ENCODE peak calls at places on chromosomes 4 and X, in four cellular contexts. One of them, this sample, is unnamed.

GRCh38 chrX:68865300-68865699 is 36.5 kb downstream of the EFNB1 start:
- DNase-seq in HepG2: no peak
- DNase-seq in K562: no peak
- DNase-seq in GM12878: no peak
- DNase-seq in this sample: no peak

GRCh38 chr4:144355809-144356757 is 215.6 kb upstream of the GYPA start:
- DNase-seq in HepG2: peak; percentile 3
- DNase-seq in K562: no peak
- DNase-seq in GM12878: peak; percentile 51
- DNase-seq in this sample: peak; percentile 73

GRCh38 chr4:77927991-77928925 is 65.6 kb downstream of the MRPL1 start:
- DNase-seq in HepG2: peak; percentile 51
- DNase-seq in K562: no peak
- DNase-seq in GM12878: no peak
- DNase-seq in this sample: peak; percentile 43

GRCh38 chrX:21946925-21947641 is 6.6 kb downstream of the SMS start:
- DNase-seq in HepG2: no peak
- DNase-seq in K562: no peak
- DNase-seq in GM12878: no peak
- DNase-seq in this sample: no peak

GRCh38 chr4:184649971-184650855 is 675 bp downstream of the PRIMPOL start:
- DNase-seq in HepG2: peak; percentile 17
- DNase-seq in K562: no peak
- DNase-seq in GM12878: no peak
- DNase-seq in this sample: peak; percentile 29

GRCh38 chr4:108690738-108691137 is 40.3 kb downstream of the OSTC start:
- DNase-seq in HepG2: no peak
- DNase-seq in K562: no peak
- DNase-seq in GM12878: no peak
- DNase-seq in this sample: no peak

GRCh38 chrX:48003758-48004457 is at the start of gene ZNF182:
- DNase-seq in HepG2: peak; percentile 84
- DNase-seq in K562: peak; percentile 89
- DNase-seq in GM12878: peak; percentile 68
- DNase-seq in this sample: peak; percentile 89

GRCh38 chr4:124903995-124904722 is 191.6 kb upstream of the ANKRD50 start:
- DNase-seq in HepG2: no peak
- DNase-seq in K562: no peak
- DNase-seq in GM12878: no peak
- DNase-seq in this sample: peak; percentile 5

GRCh38 chr4:25160714-25161598 is 707 bp upstream of the SEPSECS start:
- DNase-seq in HepG2: peak; percentile 32
- DNase-seq in K562: peak; percentile 36
- DNase-seq in GM12878: no peak
- DNase-seq in this sample: no peak

GRCh38 chr4:42627887-42628646 is 28.8 kb downstream of the ATP8A1 start:
- DNase-seq in HepG2: no peak
- DNase-seq in K562: no peak
- DNase-seq in GM12878: peak; percentile 97
- DNase-seq in this sample: peak; percentile 0

GRCh38 chrX:134374910-134375309 is 85.1 kb upstream of the HPRT1 start:
- DNase-seq in HepG2: no peak
- DNase-seq in K562: no peak
- DNase-seq in GM12878: no peak
- DNase-seq in this sample: no peak

GRCh38 chr4:173074501-173074946 is 94.1 kb upstream of the GALNT7 start:
- DNase-seq in HepG2: no peak
- DNase-seq in K562: no peak
- DNase-seq in GM12878: no peak
- DNase-seq in this sample: peak; percentile 18

GRCh38 chrX:143621276-143621675 is 14.6 kb downstream of the SLITRK4 start:
- DNase-seq in HepG2: no peak
- DNase-seq in K562: no peak
- DNase-seq in GM12878: no peak
- DNase-seq in this sample: no peak

GRCh38 chr4:8863759-8864682 is 7.6 kb downstream of the HMX1 start:
- DNase-seq in HepG2: no peak
- DNase-seq in K562: no peak
- DNase-seq in GM12878: no peak
- DNase-seq in this sample: no peak

GRCh38 chrX:151977923-151978322 is 3.4 kb upstream of the GABRE start:
- DNase-seq in HepG2: no peak
- DNase-seq in K562: no peak
- DNase-seq in GM12878: no peak
- DNase-seq in this sample: no peak

GRCh38 chr4:41679991-41680390 is 68.5 kb downstream of the PHOX2B start:
- DNase-seq in HepG2: no peak
- DNase-seq in K562: no peak
- DNase-seq in GM12878: no peak
- DNase-seq in this sample: no peak

GRCh38 chr4:186144596-186145569 is 40.4 kb downstream of the FAM149A start:
- DNase-seq in HepG2: no peak
- DNase-seq in K562: no peak
- DNase-seq in GM12878: no peak
- DNase-seq in this sample: peak; percentile 26

GRCh38 chr4:95392886-95393285 is 155.9 kb downstream of the UNC5C start:
- DNase-seq in HepG2: no peak
- DNase-seq in K562: no peak
- DNase-seq in GM12878: no peak
- DNase-seq in this sample: no peak

GRCh38 chrX:135982860-135983259 is 2.4 kb upstream of the SLC9A6 start:
- DNase-seq in HepG2: no peak
- DNase-seq in K562: no peak
- DNase-seq in GM12878: no peak
- DNase-seq in this sample: no peak

GRCh38 chr4:184255361-184255760 is 37.7 kb upstream of the ENPP6 start:
- DNase-seq in HepG2: no peak
- DNase-seq in K562: no peak
- DNase-seq in GM12878: no peak
- DNase-seq in this sample: no peak

GRCh38 chrX:17584248-17584681 is 153.0 kb upstream of the SCML1 start:
- DNase-seq in HepG2: no peak
- DNase-seq in K562: no peak
- DNase-seq in GM12878: no peak
- DNase-seq in this sample: peak; percentile 21

GRCh38 chr4:22514001-22514400 is 1.9 kb downstream of the ADGRA3 start:
- DNase-seq in HepG2: peak; percentile 35
- DNase-seq in K562: no peak
- DNase-seq in GM12878: no peak
- DNase-seq in this sample: peak; percentile 5

GRCh38 chr4:7426525-7427171 is 8.1 kb downstream of the PSAPL1 start:
- DNase-seq in HepG2: no peak
- DNase-seq in K562: no peak
- DNase-seq in GM12878: no peak
- DNase-seq in this sample: no peak

GRCh38 chr4:13816472-13816871 is 188.9 kb upstream of the BOD1L1 start:
- DNase-seq in HepG2: no peak
- DNase-seq in K562: no peak
- DNase-seq in GM12878: no peak
- DNase-seq in this sample: no peak

GRCh38 chr4:159297088-159297487 is 194.2 kb downstream of the RAPGEF2 start:
- DNase-seq in HepG2: no peak
- DNase-seq in K562: no peak
- DNase-seq in GM12878: no peak
- DNase-seq in this sample: no peak

GRCh38 chrX:129984196-129984962 is 1.9 kb downstream of the BCORL1 start:
- DNase-seq in HepG2: no peak
- DNase-seq in K562: peak; percentile 75
- DNase-seq in GM12878: no peak
- DNase-seq in this sample: peak; percentile 71

GRCh38 chr4:41957634-41958033 is 22.4 kb downstream of the TMEM33 start:
- DNase-seq in HepG2: peak; percentile 27
- DNase-seq in K562: peak; percentile 53
- DNase-seq in GM12878: peak; percentile 20
- DNase-seq in this sample: peak; percentile 11

GRCh38 chr4:132001542-132001941 is 1147.6 kb upstream of the PCDH10 start:
- DNase-seq in HepG2: no peak
- DNase-seq in K562: no peak
- DNase-seq in GM12878: no peak
- DNase-seq in this sample: no peak

GRCh38 chr4:166896254-166896653 is 338.0 kb downstream of the SPOCK3 start:
- DNase-seq in HepG2: no peak
- DNase-seq in K562: no peak
- DNase-seq in GM12878: no peak
- DNase-seq in this sample: no peak

GRCh38 chrX:34764842-34765241 is 107.8 kb upstream of the TMEM47 start:
- DNase-seq in HepG2: no peak
- DNase-seq in K562: no peak
- DNase-seq in GM12878: no peak
- DNase-seq in this sample: no peak

GRCh38 chr4:165612936-165613335 is 234.1 kb downstream of the CPE start:
- DNase-seq in HepG2: no peak
- DNase-seq in K562: no peak
- DNase-seq in GM12878: no peak
- DNase-seq in this sample: no peak

GRCh38 chr4:108774809-108775530 is 12.1 kb upstream of the ETNPPL start:
- DNase-seq in HepG2: no peak
- DNase-seq in K562: no peak
- DNase-seq in GM12878: no peak
- DNase-seq in this sample: no peak

GRCh38 chr4:140609548-140610425 is 41.0 kb upstream of the UCP1 start:
- DNase-seq in HepG2: peak; percentile 53
- DNase-seq in K562: peak; percentile 22
- DNase-seq in GM12878: peak; percentile 19
- DNase-seq in this sample: peak; percentile 42

GRCh38 chrX:2650865-2651264 is 40.2 kb upstream of the CD99 start:
- DNase-seq in HepG2: no peak
- DNase-seq in K562: no peak
- DNase-seq in GM12878: no peak
- DNase-seq in this sample: no peak

GRCh38 chr4:140037353-140038030 is 116.5 kb downstream of the MAML3 start:
- DNase-seq in HepG2: peak; percentile 77
- DNase-seq in K562: no peak
- DNase-seq in GM12878: no peak
- DNase-seq in this sample: peak; percentile 93

GRCh38 chr4:147596377-147596776 is 20.8 kb upstream of the TMEM184C start:
- DNase-seq in HepG2: no peak
- DNase-seq in K562: no peak
- DNase-seq in GM12878: no peak
- DNase-seq in this sample: no peak
- TF ChIP-seq HDAC2 in HepG2: no peak
- TF ChIP-seq HDAC2 in K562: no peak
- TF ChIP-seq HDAC2 in GM12878: no peak
- TF ChIP-seq HDAC2 in this sample: no peak

DNA sequence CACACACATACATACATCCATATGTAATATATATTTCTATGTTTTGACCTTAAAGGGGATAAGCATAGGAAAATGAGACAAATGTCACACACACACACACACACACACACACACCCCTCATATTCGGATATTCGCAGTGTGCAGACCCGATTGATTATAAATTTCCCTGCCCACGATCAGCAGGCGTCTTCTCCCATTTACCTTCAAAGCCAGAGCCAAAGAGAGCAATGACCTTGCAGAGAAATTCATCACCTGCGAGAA is 485 bp downstream of the GPRIN3 start:
- DNase-seq in HepG2: no peak
- DNase-seq in K562: no peak
- DNase-seq in GM12878: no peak
- DNase-seq in this sample: no peak
- TF ChIP-seq HDAC2 in HepG2: no peak
- TF ChIP-seq HDAC2 in K562: no peak
- TF ChIP-seq HDAC2 in GM12878: no peak
- TF ChIP-seq HDAC2 in this sample: no peak

GRCh38 chr4:126701756-126702155 is 931.0 kb upstream of the INTU start:
- DNase-seq in HepG2: no peak
- DNase-seq in K562: no peak
- DNase-seq in GM12878: no peak
- DNase-seq in this sample: no peak
- TF ChIP-seq HDAC2 in HepG2: no peak
- TF ChIP-seq HDAC2 in K562: no peak
- TF ChIP-seq HDAC2 in GM12878: no peak
- TF ChIP-seq HDAC2 in this sample: no peak

GRCh38 chr4:1843852-1844251 is 12.1 kb downstream of the LETM1 start:
- DNase-seq in HepG2: no peak
- DNase-seq in K562: peak; percentile 8
- DNase-seq in GM12878: no peak
- DNase-seq in this sample: no peak

GRCh38 chr4:1841201-1841885 is 14.6 kb downstream of the LETM1 start:
- DNase-seq in HepG2: no peak
- DNase-seq in K562: no peak
- DNase-seq in GM12878: no peak
- DNase-seq in this sample: no peak

GRCh38 chr4:1842339-1842895 is 13.5 kb downstream of the LETM1 start:
- DNase-seq in HepG2: no peak
- DNase-seq in K562: peak; percentile 14
- DNase-seq in GM12878: no peak
- DNase-seq in this sample: no peak

GRCh38 chr4:1841886-1842210 is 14.1 kb downstream of the LETM1 start:
- DNase-seq in HepG2: no peak
- DNase-seq in K562: no peak
- DNase-seq in GM12878: no peak
- DNase-seq in this sample: no peak

DNA sequence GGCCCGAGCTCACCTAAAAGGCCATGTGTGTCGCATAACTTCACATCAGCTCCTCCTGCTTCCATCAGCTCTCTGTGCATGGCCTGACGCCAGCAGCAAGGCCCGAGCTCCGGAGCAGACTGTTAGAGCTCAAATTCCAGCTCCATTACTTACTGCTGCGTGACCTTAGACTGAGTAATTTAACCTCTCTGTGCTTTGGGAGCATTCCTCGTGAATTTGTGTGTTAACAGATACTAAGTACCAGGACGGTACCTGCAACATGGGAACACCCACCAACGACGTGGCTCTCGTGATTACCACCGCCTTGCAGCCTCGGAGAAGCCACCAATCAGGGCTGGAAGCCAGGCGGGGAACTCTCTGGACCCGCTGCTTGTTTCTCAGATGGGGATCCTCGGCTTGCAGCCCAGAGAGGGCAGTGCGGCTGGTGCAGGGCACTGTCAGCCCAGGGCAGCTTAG is 12.9 kb downstream of the LETM1 start:
- DNase-seq in HepG2: no peak
- DNase-seq in K562: peak; percentile 8
- DNase-seq in GM12878: no peak
- DNase-seq in this sample: no peak
- TF ChIP-seq HDAC2 in HepG2: no peak
- TF ChIP-seq HDAC2 in K562: no peak
- TF ChIP-seq HDAC2 in GM12878: no peak
- TF ChIP-seq HDAC2 in this sample: no peak

GRCh38 chr4:156660470-156660869 is 311.1 kb downstream of the PDGFC start:
- DNase-seq in HepG2: no peak
- DNase-seq in K562: no peak
- DNase-seq in GM12878: no peak
- DNase-seq in this sample: no peak
- TF ChIP-seq HDAC2 in HepG2: no peak
- TF ChIP-seq HDAC2 in K562: no peak
- TF ChIP-seq HDAC2 in GM12878: no peak
- TF ChIP-seq HDAC2 in this sample: no peak

GRCh38 chrX:110318664-110318968 is 731 bp upstream of the AMMECR1 start:
- DNase-seq in HepG2: no peak
- DNase-seq in K562: no peak
- DNase-seq in GM12878: no peak
- DNase-seq in this sample: peak; percentile 17
- TF ChIP-seq HDAC2 in HepG2: no peak
- TF ChIP-seq HDAC2 in K562: no peak
- TF ChIP-seq HDAC2 in GM12878: no peak
- TF ChIP-seq HDAC2 in this sample: no peak

GRCh38 chr4:80500593-80500992 is 165.1 kb downstream of the CFAP299 start:
- DNase-seq in HepG2: no peak
- DNase-seq in K562: no peak
- DNase-seq in GM12878: no peak
- DNase-seq in this sample: no peak
- TF ChIP-seq HDAC2 in HepG2: no peak
- TF ChIP-seq HDAC2 in K562: no peak
- TF ChIP-seq HDAC2 in GM12878: no peak
- TF ChIP-seq HDAC2 in this sample: no peak

GRCh38 chr4:182449960-182450359 is 206.8 kb downstream of the TENM3 start:
- DNase-seq in HepG2: no peak
- DNase-seq in K562: no peak
- DNase-seq in GM12878: no peak
- DNase-seq in this sample: no peak
- TF ChIP-seq HDAC2 in HepG2: no peak
- TF ChIP-seq HDAC2 in K562: no peak
- TF ChIP-seq HDAC2 in GM12878: no peak
- TF ChIP-seq HDAC2 in this sample: no peak